ENCODE peak calls at places on chromosomes 5 and 9, in six cellular contexts. C, H, A, L, W and T are unnamed samples.

GRCh38 chr5:88833371-88834107 is 49.4 kb downstream of the MEF2C start:
- DNase-seq in W (peak; percentile 4), L (no peak), C (peak; percentile 85), H (peak; percentile 74), A (peak; percentile 85), T (no peak)

GRCh38 chr5:62582198-62582597 is 3.6 kb downstream of the LRRC70 start:
- DNase-seq in L (no peak), C (no peak), A (no peak), H (no peak), W (no peak), T (no peak)

GRCh38 chr5:180207593-180207992 is 1.4 kb downstream of the RASGEF1C start:
- DNase-seq in H (no peak), W (no peak), L (no peak), A (no peak), C (no peak), T (no peak)

GRCh38 chr9:91659529-91660294 is 236.1 kb upstream of the NFIL3 start:
- DNase-seq in C (no peak), L (no peak), W (no peak), A (peak; percentile 37), H (peak; percentile 55), T (no peak)

GRCh38 chr5:139847790-139848507 is 52.3 kb downstream of the PSD2 start:
- DNase-seq in A (peak; percentile 25), L (peak; percentile 88), W (peak; percentile 82), H (no peak), C (no peak), T (no peak)

GRCh38 chr9:33452828-33453271 is 5.5 kb upstream of the AQP3 start:
- DNase-seq in W (peak; percentile 50), L (peak; percentile 54), H (peak; percentile 84), A (peak; percentile 78), C (no peak), T (peak; percentile 61)

GRCh38 chr9:108543251-108543768 is 312.5 kb downstream of the ACTL7B start:
- DNase-seq in L (no peak), W (no peak), A (no peak), C (no peak), H (peak; percentile 53), T (no peak)

GRCh38 chr9:91043786-91044185 is 242.2 kb downstream of the SYK start:
- DNase-seq in C (no peak), L (no peak), W (no peak), H (no peak), A (no peak), T (no peak)

GRCh38 chr9:69121155-69122085 is 52.7 kb upstream of the TJP2 start:
- DNase-seq in W (peak; percentile 16), A (peak; percentile 7), C (no peak), L (peak; percentile 64), H (peak; percentile 31), T (peak; percentile 38)

GRCh38 chr5:36876389-36876964 is at the start of gene NIPBL:
- DNase-seq in W (peak; percentile 87), H (peak; percentile 94), L (peak; percentile 89), C (peak; percentile 94), A (peak; percentile 92), T (no peak)

GRCh38 chr5:115297043-115297442 is 589 bp upstream of the CCDC112 start:
- DNase-seq in W (no peak), C (no peak), L (no peak), A (no peak), H (no peak), T (no peak)

GRCh38 chr9:1495684-1496083 is 445.5 kb downstream of the DMRT2 start:
- DNase-seq in C (no peak), A (no peak), H (no peak), L (no peak), W (no peak), T (no peak)

GRCh38 chr5:104793452-104794120 is 1231.0 kb upstream of the NUDT12 start:
- DNase-seq in W (no peak), L (no peak), A (no peak), C (no peak), H (no peak), T (no peak)

GRCh38 chr5:39231705-39232525 is 12.6 kb upstream of the FYB1 start:
- DNase-seq in L (no peak), H (no peak), W (no peak), A (peak; percentile 27), C (no peak), T (no peak)

GRCh38 chr9:21028476-21028875 is 3.0 kb downstream of the HACD4 start:
- DNase-seq in W (no peak), H (peak; percentile 69), A (no peak), L (no peak), C (no peak), T (no peak)

GRCh38 chr5:78633710-78634109 is 14.9 kb downstream of the LHFPL2 start:
- DNase-seq in H (peak; percentile 84), L (no peak), C (no peak), W (no peak), A (no peak), T (no peak)

GRCh38 chr5:2755371-2755715 is 3.9 kb upstream of the IRX2 start:
- DNase-seq in L (no peak), A (no peak), W (no peak), C (no peak), H (no peak), T (no peak)

GRCh38 chr9:13598738-13599137 is 319.2 kb upstream of the MPDZ start:
- DNase-seq in L (no peak), W (no peak), H (no peak), A (peak; percentile 29), C (no peak), T (no peak)

GRCh38 chr5:96868603-96869371 is 7.5 kb upstream of the ERAP2 start:
- DNase-seq in W (no peak), C (no peak), A (peak; percentile 63), H (peak; percentile 82), L (no peak), T (no peak)

GRCh38 chr5:141862936-141863543 is 15.2 kb downstream of the PCDH1 start:
- DNase-seq in W (no peak), H (no peak), L (no peak), A (no peak), C (no peak), T (no peak)

GRCh38 chr5:141866111-141866510 is 12.1 kb downstream of the PCDH1 start:
- DNase-seq in L (no peak), H (no peak), C (no peak), W (no peak), A (no peak), T (no peak)

GRCh38 chr5:141865406-141865805 is 12.8 kb downstream of the PCDH1 start:
- DNase-seq in A (no peak), W (no peak), L (no peak), C (no peak), H (no peak), T (no peak)

GRCh38 chr5:141864371-141865370 is 13.5 kb downstream of the PCDH1 start:
- DNase-seq in L (no peak), W (no peak), H (no peak), C (no peak), A (no peak), T (no peak)

GRCh38 chr5:141863569-141864178 is 14.5 kb downstream of the PCDH1 start:
- DNase-seq in C (no peak), W (no peak), H (no peak), A (no peak), L (no peak), T (no peak)
- TF ChIP-seq CTCF in C (no peak), W (no peak), H (no peak), A (no peak), L (no peak), T (no peak)

GRCh38 chr5:136108131-136108739 is 24.4 kb upstream of the SMAD5 start:
- DNase-seq in L (peak; percentile 12), A (no peak), W (no peak), H (no peak), C (no peak), T (no peak)

GRCh38 chr5:136104311-136104975 is 28.2 kb upstream of the SMAD5 start:
- DNase-seq in A (no peak), W (no peak), C (no peak), H (no peak), L (no peak), T (no peak)

GRCh38 chr5:136103118-136103517 is 29.5 kb upstream of the SMAD5 start:
- DNase-seq in L (no peak), W (no peak), A (no peak), H (no peak), C (no peak), T (no peak)

GRCh38 chr5:136109453-136109852 is 23.2 kb upstream of the SMAD5 start:
- DNase-seq in H (no peak), C (no peak), W (no peak), L (no peak), A (no peak), T (no peak)

GRCh38 chr5:136106351-136106750 is 26.3 kb upstream of the SMAD5 start:
- DNase-seq in W (no peak), A (no peak), C (no peak), L (no peak), H (no peak), T (no peak)
- TF ChIP-seq CTCF in W (no peak), A (no peak), C (no peak), L (no peak), H (no peak), T (no peak)

DNA sequence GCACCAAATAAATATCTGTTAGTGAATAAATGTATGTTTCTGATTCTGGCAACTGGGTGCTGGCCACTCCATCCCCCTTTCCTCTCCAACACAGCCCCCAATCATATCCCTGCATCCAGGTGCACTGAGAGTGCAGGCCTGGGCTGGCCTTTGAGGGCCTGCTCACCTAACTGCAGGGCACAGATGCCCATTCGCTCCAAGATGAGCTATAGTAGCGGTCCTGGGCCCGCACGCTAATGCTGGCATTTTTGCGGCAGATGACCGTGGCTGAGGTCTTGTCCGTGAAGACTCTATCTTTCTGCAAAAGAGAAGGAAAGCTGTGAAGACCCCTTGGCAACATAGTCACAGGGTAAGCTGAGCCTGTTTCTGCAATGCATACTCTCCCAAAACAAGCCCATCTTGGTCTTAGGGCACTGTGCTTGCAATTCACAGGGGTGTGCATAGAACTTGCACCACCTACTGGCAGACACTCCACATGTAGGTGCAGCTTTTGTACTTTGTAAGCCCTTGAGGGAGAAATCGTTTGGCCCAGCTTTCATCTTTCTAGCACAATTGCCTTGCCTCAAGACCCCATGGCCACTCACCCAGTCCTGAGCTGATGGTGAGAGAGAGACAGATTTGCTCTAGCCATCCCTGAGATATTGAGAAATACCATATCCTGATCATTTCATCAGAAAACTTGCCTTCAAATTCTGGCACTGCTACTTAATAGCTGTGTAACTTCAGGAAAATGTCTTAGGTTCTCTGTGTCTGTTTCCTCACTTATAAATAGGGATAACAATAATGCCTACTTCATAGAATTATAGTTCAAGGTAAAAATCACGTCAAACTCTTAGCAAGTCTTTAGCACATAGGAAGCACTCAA is 13.5 kb downstream of the IL12B start:
- DNase-seq in C (no peak), L (no peak), H (peak; percentile 67), W (peak; percentile 24), A (peak; percentile 55), T (no peak)
- TF ChIP-seq CTCF in C (no peak), L (peak; percentile 84), H (peak; percentile 65), W (peak; percentile 56), A (peak; percentile 91), T (peak; percentile 68)

DNA sequence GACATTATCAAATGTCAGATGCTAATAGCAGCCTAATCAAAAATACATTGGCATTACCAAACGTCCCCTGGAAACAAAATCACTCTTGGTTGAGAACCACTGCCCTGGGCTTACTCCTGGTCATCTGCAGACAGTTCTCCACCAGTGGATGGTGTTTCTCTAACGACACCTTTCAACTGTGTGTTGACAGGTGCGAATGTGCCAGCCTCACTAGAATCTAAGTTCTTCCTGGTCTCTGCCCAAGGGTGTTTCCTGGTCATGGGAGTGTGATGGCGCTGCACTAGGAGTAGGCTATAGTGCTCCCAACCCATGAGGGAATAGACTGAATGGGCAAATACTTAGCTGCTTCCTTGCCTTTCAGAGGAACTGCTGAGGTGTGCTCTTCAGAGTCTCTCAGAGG is 105.9 kb downstream of the MRPS27 start:
- DNase-seq in C (no peak), H (no peak), L (no peak), W (no peak), A (no peak), T (no peak)
- TF ChIP-seq CTCF in C (no peak), H (no peak), L (no peak), W (no peak), A (no peak), T (no peak)